ENCODE peak calls at places on chromosomes 3 and 15, in five cellular contexts. L, B, R, E and F are unnamed samples.

GRCh38 chr3:46934067-46934466 is 42.5 kb downstream of the CCDC12 start:
- DNase-seq in R (no peak), B (no peak), E (no peak), L (no peak), F (no peak)

GRCh38 chr3:167611718-167612117 is 42.0 kb downstream of the WDR49 start:
- DNase-seq in L (no peak), R (no peak), E (no peak), B (no peak), F (no peak)

GRCh38 chr3:44989636-44990373 is 13.8 kb downstream of the EXOSC7 start:
- DNase-seq in B (no peak), L (no peak), R (no peak), E (no peak), F (no peak)

GRCh38 chr3:118710532-118710931 is 324.1 kb downstream of the IGSF11 start:
- DNase-seq in E (no peak), R (no peak), B (no peak), L (no peak), F (no peak)

GRCh38 chr15:62344806-62345539 is 179.9 kb upstream of the C2CD4B start:
- DNase-seq in B (peak), E (peak), R (no peak), L (peak), F (peak)

GRCh38 chr3:39272191-39272590 is 7.6 kb downstream of the CX3CR1 start:
- DNase-seq in E (no peak), B (no peak), L (no peak), R (no peak), F (no peak)

GRCh38 chr3:69807674-69808073 is 68.4 kb downstream of the MITF start:
- DNase-seq in E (no peak), R (no peak), B (no peak), L (no peak), F (no peak)

GRCh38 chr3:95911767-95912166 is 902.6 kb upstream of the EPHA6 start:
- DNase-seq in L (no peak), R (no peak), B (no peak), E (no peak), F (no peak)

GRCh38 chr15:26028086-26028740 is 165.1 kb upstream of the ATP10A start:
- DNase-seq in R (no peak), B (no peak), L (no peak), E (no peak), F (no peak)

GRCh38 chr3:115623414-115623868 is at the start of gene GAP43:
- DNase-seq in B (peak), L (no peak), R (peak), E (peak), F (peak)

GRCh38 chr3:67518196-67518595 is 136.2 kb downstream of the SUCLG2 start:
- DNase-seq in L (no peak), E (no peak), R (no peak), B (no peak), F (no peak)

GRCh38 chr15:98954411-98954810 is 53.2 kb downstream of the PGPEP1L start:
- DNase-seq in E (no peak), L (peak), R (peak), B (peak), F (peak)

GRCh38 chr15:64288577-64288976 is 67.4 kb downstream of the CSNK1G1 start:
- DNase-seq in E (no peak), L (no peak), R (no peak), B (peak), F (no peak)

GRCh38 chr3:127694467-127695215 is 21.9 kb downstream of the ABTB1 start:
- DNase-seq in B (peak), E (peak), R (no peak), L (peak), F (no peak)

GRCh38 chr15:96160269-96160668 is 170.2 kb upstream of the NR2F2 start:
- DNase-seq in B (peak), L (no peak), R (peak), E (no peak), F (no peak)

GRCh38 chr3:112327371-112327951 is 5.5 kb upstream of the CD200 start:
- DNase-seq in E (peak), L (no peak), R (no peak), B (peak), F (peak)

GRCh38 chr3:136612512-136612911 is 139.7 kb downstream of the STAG1 start:
- DNase-seq in E (no peak), B (peak), R (no peak), L (no peak), F (no peak)

GRCh38 chr3:169787120-169787519 is 13.9 kb downstream of the MYNN start:
- DNase-seq in B (no peak), L (no peak), R (no peak), E (no peak), F (no peak)

GRCh38 chr3:14434105-14434504 is 31.7 kb downstream of the SLC6A6 start:
- DNase-seq in E (no peak), R (no peak), B (peak), L (no peak), F (no peak)

GRCh38 chr3:15794303-15794771 is 3.4 kb downstream of the ANKRD28 start:
- DNase-seq in L (no peak), E (no peak), B (peak), R (no peak), F (no peak)

GRCh38 chr15:67542462-67543347 is at the start of gene MAP2K5:
- DNase-seq in R (peak), L (peak), E (peak), B (peak), F (peak)

GRCh38 chr3:179716811-179717210 is 64.0 kb downstream of the USP13 start:
- DNase-seq in R (no peak), B (peak), E (no peak), L (no peak), F (peak)

GRCh38 chr15:63945005-63945788 is 101.1 kb downstream of the DAPK2 start:
- DNase-seq in E (peak), L (peak), B (peak), R (peak), F (peak)

GRCh38 chr3:115052906-115053305 is 94.2 kb downstream of the ZBTB20 start:
- DNase-seq in B (no peak), E (no peak), L (no peak), R (no peak), F (no peak)

GRCh38 chr3:131242201-131242600 is 139.4 kb upstream of the NUDT16 start:
- DNase-seq in R (no peak), L (no peak), E (no peak), B (no peak), F (no peak)

GRCh38 chr15:98778960-98779359 is 130.6 kb downstream of the IGF1R start:
- DNase-seq in B (no peak), L (no peak), R (no peak), E (no peak), F (no peak)

GRCh38 chr15:75027551-75027950 is 4.2 kb downstream of the PPCDC start:
- DNase-seq in L (peak), E (no peak), R (no peak), B (no peak), F (no peak)

GRCh38 chr3:142148871-142149860 is at the start of gene TFDP2:
- DNase-seq in R (peak), L (peak), B (peak), E (peak), F (peak)

GRCh38 chr3:101886626-101887025 is 37.3 kb downstream of the NFKBIZ start:
- DNase-seq in L (no peak), R (no peak), E (no peak), B (no peak), F (no peak)

GRCh38 chr3:9512456-9513045 is 41.1 kb downstream of the LHFPL4 start:
- DNase-seq in L (no peak), E (no peak), R (no peak), B (no peak), F (no peak)

GRCh38 chr15:90149609-90150340 is 47.5 kb upstream of the IDH2 start:
- DNase-seq in B (no peak), E (no peak), R (no peak), L (no peak), F (no peak)

GRCh38 chr3:53680026-53680425 is 166.2 kb downstream of the CHDH start:
- DNase-seq in L (no peak), E (no peak), B (peak), R (peak), F (no peak)

GRCh38 chr15:96732704-96733103 is 402.2 kb downstream of the NR2F2 start:
- DNase-seq in R (no peak), E (no peak), B (no peak), L (no peak), F (no peak)

GRCh38 chr3:157116017-157116416 is 43.9 kb downstream of the CCNL1 start:
- DNase-seq in B (no peak), L (no peak), E (no peak), R (no peak), F (no peak)

GRCh38 chr3:40971191-40972168 is 227.8 kb upstream of the CTNNB1 start:
- DNase-seq in R (peak), L (peak), E (peak), B (peak), F (peak)

GRCh38 chr3:185473290-185473815 is 25.5 kb downstream of the TMEM41A start:
- DNase-seq in L (no peak), E (no peak), R (no peak), B (peak), F (peak)

GRCh38 chr3:197749315-197749600 is 425 bp upstream of the FYTTD1 start:
- DNase-seq in E (peak), R (no peak), B (peak), L (peak), F (peak)

GRCh38 chr3:181794036-181794790 is 82.5 kb downstream of the SOX2 start:
- DNase-seq in L (no peak), B (no peak), R (no peak), E (no peak), F (no peak)

GRCh38 chr3:187025656-187026320 is 95.5 kb downstream of the ST6GAL1 start:
- DNase-seq in R (no peak), B (no peak), L (no peak), E (no peak), F (no peak)
- TF ChIP-seq POLR2A in R (no peak), B (no peak), L (no peak), E (no peak), F (no peak)

GRCh38 chr15:88986949-88987589 is 73.9 kb upstream of the MFGE8 start:
- DNase-seq in R (no peak), E (no peak), B (no peak), L (no peak), F (no peak)
- TF ChIP-seq POLR2A in R (no peak), E (no peak), B (no peak), L (no peak), F (no peak)

DNA sequence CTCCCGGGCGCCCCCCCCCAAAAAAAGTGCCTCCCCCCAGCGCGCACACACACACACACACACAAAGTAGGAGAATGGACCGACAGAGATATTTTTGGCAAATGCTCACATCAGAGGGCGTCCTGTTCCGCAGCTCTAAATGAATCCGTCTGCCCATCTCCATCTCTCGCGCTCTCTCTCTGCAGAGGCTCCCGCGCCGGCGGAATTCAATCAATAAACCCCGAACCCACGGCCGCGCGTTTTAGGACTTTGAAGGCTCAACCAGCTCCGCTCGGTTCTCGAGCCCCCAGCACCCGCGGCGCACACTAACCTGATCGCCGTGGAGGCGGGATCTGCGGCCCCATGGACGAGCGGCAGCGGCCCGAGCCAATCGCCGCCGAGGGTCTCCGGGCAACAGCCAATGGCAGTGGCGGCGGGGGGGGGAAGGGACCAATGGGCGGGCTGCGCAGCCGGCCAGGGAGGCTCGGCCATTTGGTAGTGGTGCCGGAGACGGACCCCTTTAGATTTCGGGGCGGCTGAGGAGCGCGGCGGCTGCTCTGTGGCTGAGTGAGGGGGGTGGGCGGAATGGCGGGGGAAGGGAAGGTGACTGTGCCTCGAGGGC is at the start of gene ANP32A:
- DNase-seq in L (peak), E (peak), B (peak), R (peak), F (peak)
- TF ChIP-seq POLR2A in L (peak), E (peak), B (no peak), R (peak), F (peak)

DNA sequence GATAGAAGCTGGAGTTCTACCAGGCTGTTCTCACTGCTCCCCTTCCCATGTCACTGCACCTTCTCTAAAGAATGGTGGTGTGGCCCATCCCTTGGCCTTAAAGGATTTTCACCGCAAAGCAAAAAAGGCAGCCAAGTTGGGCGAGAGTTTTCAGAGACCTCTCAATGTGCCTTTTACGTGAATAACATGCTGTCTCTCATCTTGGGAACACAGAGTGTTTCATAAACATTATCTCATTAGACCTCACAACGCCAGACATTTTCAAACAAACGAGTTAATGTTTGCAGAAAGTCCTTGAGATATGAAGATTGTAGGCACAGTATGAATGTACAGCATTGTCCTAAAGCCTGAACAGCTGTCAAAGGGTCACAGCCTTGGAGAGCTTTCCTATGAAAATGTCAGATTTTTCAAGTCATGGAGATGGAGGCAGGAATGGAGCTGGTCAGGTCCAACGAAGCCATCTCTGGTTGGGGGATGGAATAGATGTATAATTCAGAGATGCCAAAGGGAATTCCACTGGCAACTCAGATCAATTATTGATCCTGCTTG is 21.3 kb downstream of the TM4SF1 start:
- DNase-seq in E (no peak), B (no peak), L (no peak), R (no peak), F (no peak)
- TF ChIP-seq POLR2A in E (no peak), B (no peak), L (no peak), R (no peak), F (no peak)

DNA sequence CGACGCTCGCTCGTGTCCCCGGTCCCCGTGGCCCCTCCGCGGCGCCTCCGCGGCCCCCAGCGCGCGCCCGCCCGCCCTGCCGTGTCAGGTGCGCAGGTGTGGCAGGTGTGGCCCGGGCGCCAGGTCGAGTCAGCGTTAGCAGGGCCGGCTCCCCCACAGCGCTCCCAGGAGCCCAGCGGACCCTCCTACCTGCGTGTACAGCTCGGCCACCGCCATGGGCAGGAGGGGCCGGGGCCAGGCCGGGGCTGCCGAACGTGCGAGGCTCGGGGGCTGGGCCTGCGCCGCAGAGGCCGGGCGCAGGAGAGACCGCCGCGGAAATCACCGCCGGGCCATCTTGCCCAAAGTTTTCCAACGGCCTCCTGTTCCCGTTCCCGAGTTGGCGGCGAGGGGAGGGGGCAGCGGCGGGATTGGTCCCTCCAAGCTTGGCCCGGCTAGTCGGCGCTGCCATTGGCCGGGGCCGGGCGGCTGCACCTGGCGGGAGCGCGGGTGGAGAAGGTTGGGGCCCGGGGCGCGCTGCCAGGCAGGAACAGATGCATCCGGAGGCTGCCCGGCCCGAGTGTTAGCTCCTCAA is at the start of gene MYO5C:
- DNase-seq in R (peak), L (peak), E (peak), B (no peak), F (no peak)
- TF ChIP-seq POLR2A in R (no peak), L (peak), E (no peak), B (no peak), F (no peak)

GRCh38 chr15:101251830-101252820 is at the start of gene CHSY1:
- DNase-seq in L (peak), E (peak), B (peak), R (peak), F (peak)
- TF ChIP-seq POLR2A in L (peak), E (peak), B (peak), R (peak), F (peak)

DNA sequence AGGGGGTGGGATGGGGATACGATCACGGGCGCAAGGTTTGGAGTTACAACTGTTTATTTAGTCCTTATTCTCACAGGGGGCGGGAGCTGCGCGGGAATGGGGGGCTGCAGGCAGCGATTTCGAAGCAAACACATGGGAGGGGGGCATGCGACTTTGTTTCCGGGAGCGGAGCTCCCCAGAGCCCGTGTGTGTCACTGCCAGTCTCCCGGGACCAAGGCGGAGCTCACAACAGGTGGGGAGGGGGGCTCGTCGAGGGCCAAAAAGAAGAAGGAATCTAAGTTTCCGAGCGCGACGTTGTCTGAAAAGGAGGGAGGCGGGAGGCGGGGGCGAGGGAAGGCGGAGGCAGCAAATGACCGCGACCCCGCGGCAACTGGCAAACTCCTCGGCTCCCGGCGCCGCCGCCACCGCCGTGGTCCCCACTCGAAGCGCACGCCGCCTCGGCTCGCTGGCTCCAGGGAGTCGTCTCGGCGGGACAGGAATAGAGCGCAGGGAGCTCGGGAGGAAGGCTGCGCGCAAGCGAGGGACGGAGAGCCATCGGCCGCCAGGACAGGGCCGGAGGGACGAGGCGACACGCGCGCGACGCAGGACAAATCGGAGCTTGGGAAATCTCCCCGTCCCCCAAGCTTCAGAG is 1.4 kb downstream of the FOXP1 start:
- DNase-seq in R (peak), L (peak), B (no peak), E (no peak), F (peak)
- TF ChIP-seq POLR2A in R (no peak), L (peak), B (no peak), E (peak), F (peak)

GRCh38 chr3:120450914-120451669 is at the start of gene FSTL1:
- DNase-seq in E (no peak), B (peak), L (peak), R (peak), F (peak)
- TF ChIP-seq POLR2A in E (peak), B (peak), L (peak), R (peak), F (peak)